ENCODE peak calls at places on chromosomes 3 and 15, in ten cellular contexts. One of them, this sample, is unnamed.

GRCh38 chr3:82178291-82178690 is 416.8 kb upstream of the GBE1 start:
- DNase-seq in esophagus squamous epithelium: no peak
- DNase-seq in fibroblast of mammary gland: no peak
- DNase-seq in glutamatergic neuron: no peak
- DNase-seq in cardiac fibroblast: no peak
- DNase-seq in RWPE1: no peak
- DNase-seq in heart left ventricle: no peak
- DNase-seq in psoas muscle: no peak
- DNase-seq in lung: no peak
- DNase-seq in Panc1: no peak
- DNase-seq in this sample: no peak

GRCh38 chr3:188940213-188940914 is 231.4 kb upstream of the TPRG1 start:
- DNase-seq in esophagus squamous epithelium: no peak
- DNase-seq in fibroblast of mammary gland: no peak
- DNase-seq in glutamatergic neuron: no peak
- DNase-seq in cardiac fibroblast: peak; percentile 35
- DNase-seq in RWPE1: no peak
- DNase-seq in heart left ventricle: no peak
- DNase-seq in psoas muscle: no peak
- DNase-seq in lung: no peak
- DNase-seq in Panc1: no peak
- DNase-seq in this sample: no peak

GRCh38 chr3:190617185-190617584 is 103.3 kb downstream of the IL1RAP start:
- DNase-seq in esophagus squamous epithelium: peak; percentile 1
- DNase-seq in fibroblast of mammary gland: no peak
- DNase-seq in glutamatergic neuron: no peak
- DNase-seq in cardiac fibroblast: peak; percentile 17
- DNase-seq in RWPE1: peak; percentile 3
- DNase-seq in heart left ventricle: peak; percentile 38
- DNase-seq in psoas muscle: peak; percentile 13
- DNase-seq in lung: peak; percentile 42
- DNase-seq in Panc1: no peak
- DNase-seq in this sample: no peak

GRCh38 chr3:164479406-164479805 is 598.9 kb downstream of the SI start:
- DNase-seq in esophagus squamous epithelium: no peak
- DNase-seq in fibroblast of mammary gland: no peak
- DNase-seq in glutamatergic neuron: no peak
- DNase-seq in cardiac fibroblast: no peak
- DNase-seq in RWPE1: no peak
- DNase-seq in heart left ventricle: no peak
- DNase-seq in psoas muscle: no peak
- DNase-seq in lung: no peak
- DNase-seq in Panc1: no peak
- DNase-seq in this sample: no peak

GRCh38 chr3:90035643-90036042 is 928.2 kb downstream of the EPHA3 start:
- DNase-seq in esophagus squamous epithelium: no peak
- DNase-seq in fibroblast of mammary gland: no peak
- DNase-seq in glutamatergic neuron: no peak
- DNase-seq in cardiac fibroblast: peak; percentile 21
- DNase-seq in RWPE1: no peak
- DNase-seq in heart left ventricle: no peak
- DNase-seq in psoas muscle: no peak
- DNase-seq in lung: no peak
- DNase-seq in Panc1: no peak
- DNase-seq in this sample: no peak

GRCh38 chr3:107753494-107753893 is 230.7 kb downstream of the BBX start:
- DNase-seq in esophagus squamous epithelium: no peak
- DNase-seq in fibroblast of mammary gland: peak; percentile 53
- DNase-seq in glutamatergic neuron: peak; percentile 52
- DNase-seq in cardiac fibroblast: peak; percentile 57
- DNase-seq in RWPE1: peak; percentile 8
- DNase-seq in heart left ventricle: peak; percentile 26
- DNase-seq in psoas muscle: no peak
- DNase-seq in lung: no peak
- DNase-seq in Panc1: peak; percentile 27
- DNase-seq in this sample: no peak

GRCh38 chr3:194877311-194878119 is 191.8 kb downstream of the FAM43A start:
- DNase-seq in esophagus squamous epithelium: no peak
- DNase-seq in fibroblast of mammary gland: peak; percentile 8
- DNase-seq in glutamatergic neuron: no peak
- DNase-seq in cardiac fibroblast: no peak
- DNase-seq in RWPE1: no peak
- DNase-seq in heart left ventricle: peak; percentile 49
- DNase-seq in psoas muscle: no peak
- DNase-seq in lung: no peak
- DNase-seq in Panc1: no peak
- DNase-seq in this sample: no peak

GRCh38 chr3:178088930-178089329 is 447.3 kb upstream of the KCNMB2 start:
- DNase-seq in esophagus squamous epithelium: no peak
- DNase-seq in fibroblast of mammary gland: no peak
- DNase-seq in glutamatergic neuron: no peak
- DNase-seq in cardiac fibroblast: no peak
- DNase-seq in RWPE1: no peak
- DNase-seq in heart left ventricle: no peak
- DNase-seq in psoas muscle: no peak
- DNase-seq in lung: no peak
- DNase-seq in Panc1: no peak
- DNase-seq in this sample: no peak

GRCh38 chr3:153069598-153069997 is 92.4 kb upstream of the RAP2B start:
- DNase-seq in esophagus squamous epithelium: no peak
- DNase-seq in fibroblast of mammary gland: peak; percentile 42
- DNase-seq in glutamatergic neuron: no peak
- DNase-seq in cardiac fibroblast: peak; percentile 13
- DNase-seq in RWPE1: no peak
- DNase-seq in heart left ventricle: no peak
- DNase-seq in psoas muscle: no peak
- DNase-seq in lung: no peak
- DNase-seq in Panc1: no peak
- DNase-seq in this sample: no peak

GRCh38 chr3:179100652-179101051 is 29.0 kb upstream of the ZMAT3 start:
- DNase-seq in esophagus squamous epithelium: no peak
- DNase-seq in fibroblast of mammary gland: peak; percentile 81
- DNase-seq in glutamatergic neuron: no peak
- DNase-seq in cardiac fibroblast: peak; percentile 65
- DNase-seq in RWPE1: peak; percentile 24
- DNase-seq in heart left ventricle: no peak
- DNase-seq in psoas muscle: peak; percentile 19
- DNase-seq in lung: no peak
- DNase-seq in Panc1: no peak
- DNase-seq in this sample: no peak

DNA sequence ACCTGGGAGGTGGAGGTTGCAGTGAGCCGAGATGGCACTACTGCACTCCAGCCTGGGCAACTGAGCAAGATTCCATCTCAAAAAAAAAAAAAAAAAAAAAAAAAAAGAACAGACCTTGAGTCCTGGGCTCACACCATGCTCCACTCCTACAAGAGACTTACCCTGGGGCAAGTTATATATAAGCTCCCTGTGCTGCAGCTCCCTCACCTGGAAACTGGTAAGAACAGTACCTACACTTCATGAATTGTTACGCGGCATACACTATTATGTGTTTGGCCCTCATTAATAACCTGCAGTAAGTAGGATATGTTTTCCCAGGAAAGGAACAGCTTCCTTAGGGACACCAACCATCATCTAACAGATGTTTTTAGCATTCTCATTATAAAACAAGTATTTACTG is 119.6 kb downstream of the FMN1 start:
- DNase-seq in esophagus squamous epithelium: no peak
- DNase-seq in fibroblast of mammary gland: no peak
- DNase-seq in glutamatergic neuron: no peak
- DNase-seq in cardiac fibroblast: no peak
- DNase-seq in RWPE1: no peak
- DNase-seq in heart left ventricle: no peak
- DNase-seq in psoas muscle: no peak
- DNase-seq in lung: no peak
- DNase-seq in Panc1: no peak
- DNase-seq in this sample: no peak
- TF ChIP-seq CTCF in esophagus squamous epithelium: peak; percentile 26
- TF ChIP-seq CTCF in fibroblast of mammary gland: no peak
- TF ChIP-seq CTCF in glutamatergic neuron: no peak
- TF ChIP-seq CTCF in cardiac fibroblast: no peak
- TF ChIP-seq CTCF in RWPE1: no peak
- TF ChIP-seq CTCF in heart left ventricle: no peak
- TF ChIP-seq CTCF in psoas muscle: peak; percentile 27
- TF ChIP-seq CTCF in lung: no peak
- TF ChIP-seq CTCF in Panc1: no peak
- TF ChIP-seq CTCF in this sample: peak; percentile 9

DNA sequence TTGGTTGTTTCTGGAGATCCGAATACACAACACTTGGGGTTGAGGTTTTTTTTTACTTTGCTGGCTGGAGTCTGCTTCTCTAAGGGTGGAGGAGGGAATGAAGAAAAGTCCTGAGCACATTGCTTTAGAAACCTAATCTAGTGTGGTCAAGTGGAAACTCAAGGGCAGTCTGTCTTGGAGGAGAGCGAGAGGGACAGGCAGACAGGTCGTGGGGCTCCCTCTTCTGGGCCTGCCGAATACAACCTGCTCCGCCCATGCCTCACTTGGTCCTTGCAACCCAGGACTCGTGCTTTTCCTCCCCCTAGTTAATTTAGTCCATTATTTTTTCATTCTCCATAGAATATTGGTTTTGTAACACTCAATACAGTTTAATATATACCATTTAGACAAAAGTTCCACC is 176.7 kb upstream of the LYSMD4 start:
- DNase-seq in esophagus squamous epithelium: no peak
- DNase-seq in fibroblast of mammary gland: no peak
- DNase-seq in glutamatergic neuron: no peak
- DNase-seq in cardiac fibroblast: no peak
- DNase-seq in RWPE1: no peak
- DNase-seq in heart left ventricle: peak; percentile 43
- DNase-seq in psoas muscle: no peak
- DNase-seq in lung: no peak
- DNase-seq in Panc1: no peak
- DNase-seq in this sample: no peak
- TF ChIP-seq CTCF in esophagus squamous epithelium: no peak
- TF ChIP-seq CTCF in fibroblast of mammary gland: peak; percentile 3
- TF ChIP-seq CTCF in glutamatergic neuron: no peak
- TF ChIP-seq CTCF in cardiac fibroblast: peak; percentile 2
- TF ChIP-seq CTCF in RWPE1: no peak
- TF ChIP-seq CTCF in heart left ventricle: peak; percentile 33
- TF ChIP-seq CTCF in psoas muscle: no peak
- TF ChIP-seq CTCF in lung: no peak
- TF ChIP-seq CTCF in Panc1: peak; percentile 84
- TF ChIP-seq CTCF in this sample: peak; percentile 32

DNA sequence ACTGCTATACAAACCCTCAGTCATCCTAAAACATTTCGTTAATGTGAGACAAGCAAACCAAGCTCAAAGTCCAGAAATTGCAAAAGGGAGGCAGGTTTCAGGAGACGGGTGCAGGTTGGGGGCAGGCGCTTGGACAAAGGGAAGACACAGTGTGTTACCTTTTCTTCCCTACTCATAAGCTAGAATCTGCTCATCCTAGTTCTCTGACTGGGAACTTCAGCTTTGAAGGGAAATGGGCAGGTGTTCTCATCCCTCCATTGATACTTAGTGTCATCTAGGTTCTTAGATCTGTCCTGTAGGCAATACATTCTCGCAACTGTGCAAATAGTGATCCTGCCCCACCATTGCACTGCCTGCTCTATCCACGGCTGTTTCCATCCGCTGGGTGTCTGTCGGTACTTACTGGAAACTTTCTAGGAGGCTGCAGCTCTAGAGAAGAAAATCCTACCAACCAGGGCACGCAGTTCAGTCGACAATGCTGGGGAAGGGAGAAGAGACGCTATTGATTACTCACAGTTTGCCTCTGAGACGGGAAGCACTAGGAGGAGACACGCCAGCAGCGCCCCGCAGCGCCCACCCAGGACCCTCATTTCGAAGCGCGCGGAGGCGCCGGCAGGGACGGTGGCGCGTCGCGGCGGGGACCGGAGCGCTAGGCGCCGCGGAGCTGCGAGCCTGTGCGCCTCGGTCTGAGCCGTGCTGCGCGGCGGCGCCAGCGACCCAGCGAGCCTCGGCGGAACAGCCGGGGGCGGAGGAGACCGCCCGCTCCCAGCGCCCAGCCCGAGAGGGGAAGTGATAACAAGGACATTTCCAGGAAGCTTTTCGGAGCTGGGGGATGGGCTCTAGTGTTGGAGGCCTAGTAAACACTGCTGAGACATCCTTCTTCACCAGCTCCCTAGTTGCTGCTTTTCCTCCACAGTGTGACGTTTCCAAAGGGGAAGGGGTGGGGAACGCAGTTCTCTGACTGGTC is at the start of gene PROS1:
- DNase-seq in esophagus squamous epithelium: peak; percentile 17
- DNase-seq in fibroblast of mammary gland: peak; percentile 88
- DNase-seq in glutamatergic neuron: peak; percentile 75
- DNase-seq in cardiac fibroblast: peak; percentile 83
- DNase-seq in RWPE1: peak; percentile 42
- DNase-seq in heart left ventricle: peak; percentile 93
- DNase-seq in psoas muscle: peak; percentile 84
- DNase-seq in lung: peak; percentile 84
- DNase-seq in Panc1: peak; percentile 51
- DNase-seq in this sample: peak; percentile 23
- TF ChIP-seq CTCF in esophagus squamous epithelium: no peak
- TF ChIP-seq CTCF in fibroblast of mammary gland: no peak
- TF ChIP-seq CTCF in glutamatergic neuron: no peak
- TF ChIP-seq CTCF in cardiac fibroblast: no peak
- TF ChIP-seq CTCF in RWPE1: no peak
- TF ChIP-seq CTCF in heart left ventricle: peak; percentile 10
- TF ChIP-seq CTCF in psoas muscle: no peak
- TF ChIP-seq CTCF in lung: no peak
- TF ChIP-seq CTCF in Panc1: peak; percentile 37
- TF ChIP-seq CTCF in this sample: no peak

DNA sequence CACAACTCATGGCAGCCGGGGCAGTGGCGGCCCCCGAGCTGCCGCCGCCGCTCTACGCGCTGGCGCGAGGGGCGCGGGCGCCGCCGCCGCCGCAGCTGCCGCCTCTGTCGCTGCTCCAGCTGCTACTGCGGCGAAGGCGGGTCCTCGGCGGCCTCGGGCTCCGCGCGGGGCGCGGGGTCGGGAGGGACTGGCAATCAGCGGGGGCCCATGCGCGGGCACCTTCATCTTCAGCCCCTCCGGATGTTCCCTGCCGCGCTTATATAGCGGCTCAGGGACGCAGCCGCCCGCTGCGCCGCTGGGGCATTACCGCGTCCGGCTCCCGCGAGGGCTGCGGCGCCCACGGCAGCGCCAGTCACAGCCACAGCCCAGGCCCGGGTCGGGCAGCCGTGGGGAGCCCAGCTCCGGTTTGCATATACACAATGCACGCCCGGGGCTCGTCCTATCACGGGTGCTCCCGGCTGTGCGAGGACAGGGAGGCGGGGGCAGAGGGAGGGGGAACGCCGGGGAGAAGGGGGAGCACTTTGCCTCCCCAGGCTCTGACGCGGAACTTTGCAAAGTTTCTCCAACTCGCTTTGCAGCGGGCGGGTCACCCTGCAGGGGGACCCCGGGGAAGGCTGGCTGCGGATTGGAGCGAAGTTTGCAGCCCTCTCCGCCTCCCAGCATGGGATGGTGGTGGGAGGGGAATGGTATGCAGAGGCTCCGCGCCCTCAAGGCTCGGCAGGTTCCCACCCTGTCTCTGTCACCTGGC is at the start of gene VGLL3:
- DNase-seq in esophagus squamous epithelium: no peak
- DNase-seq in fibroblast of mammary gland: peak; percentile 80
- DNase-seq in glutamatergic neuron: peak; percentile 52
- DNase-seq in cardiac fibroblast: peak; percentile 88
- DNase-seq in RWPE1: peak; percentile 32
- DNase-seq in heart left ventricle: peak; percentile 79
- DNase-seq in psoas muscle: peak; percentile 77
- DNase-seq in lung: peak; percentile 60
- DNase-seq in Panc1: no peak
- DNase-seq in this sample: no peak
- TF ChIP-seq CTCF in esophagus squamous epithelium: no peak
- TF ChIP-seq CTCF in fibroblast of mammary gland: no peak
- TF ChIP-seq CTCF in glutamatergic neuron: no peak
- TF ChIP-seq CTCF in cardiac fibroblast: peak; percentile 31
- TF ChIP-seq CTCF in RWPE1: no peak
- TF ChIP-seq CTCF in heart left ventricle: no peak
- TF ChIP-seq CTCF in psoas muscle: no peak
- TF ChIP-seq CTCF in lung: no peak
- TF ChIP-seq CTCF in Panc1: no peak
- TF ChIP-seq CTCF in this sample: peak; percentile 39

This sample was measured in AG09309.